ENCODE peak calls at places on chromosome 17, in seven cellular contexts. T is stimulated activated CD4-positive, alpha-beta T cell treated with anti-CD3 and anti-CD28 coated beads, Interleukin-2, amount 100 ng/mL, for 48 hours; K is kidney epithelial cell; L is activated T-cell treated with anti-CD3 and anti-CD28 coated beads, Interleukin-2, amount 50 U/mL, for 72 hours; S is AG04449; W is GM10248; Y is SK-N-MC. E is an unnamed sample.

GRCh38 chr17:58679263-58680037 is 12.4 kb downstream of the TEX14 start:
- DNase-seq in T (no peak), K (no peak), L (no peak), S (no peak), W (no peak), Y (no peak), E (peak; percentile 50)

GRCh38 chr17:1029912-1030656 is 33.2 kb downstream of the TIMM22 start:
- DNase-seq in T (no peak), K (no peak), L (no peak), S (no peak), W (no peak), Y (no peak), E (no peak)

GRCh38 chr17:652310-652709 is 62.3 kb downstream of the VPS53 start:
- DNase-seq in T (no peak), K (no peak), L (no peak), S (no peak), W (no peak), Y (no peak), E (no peak)

GRCh38 chr17:7673239-7673638 is 14.1 kb downstream of the TP53 start:
- DNase-seq in T (peak; percentile 50), K (no peak), L (no peak), S (no peak), W (no peak), Y (no peak), E (no peak)

GRCh38 chr17:75270218-75270965 is 639 bp downstream of the MIF4GD start:
- DNase-seq in T (peak; percentile 52), K (peak; percentile 37), L (peak; percentile 75), S (no peak), W (peak; percentile 81), Y (no peak), E (peak; percentile 81)

GRCh38 chr17:17924857-17925250 is 47.3 kb downstream of the TOM1L2 start:
- DNase-seq in T (no peak), K (no peak), L (no peak), S (no peak), W (no peak), Y (no peak), E (no peak)

GRCh38 chr17:7325031-7325528 is 4.1 kb downstream of the NEURL4 start:
- DNase-seq in T (no peak), K (no peak), L (no peak), S (no peak), W (no peak), Y (no peak), E (no peak)

GRCh38 chr17:49848739-49849138 is 870 bp upstream of the TAC4 start:
- DNase-seq in T (no peak), K (no peak), L (no peak), S (no peak), W (no peak), Y (no peak), E (no peak)

GRCh38 chr17:43927101-43927935 is 15.0 kb downstream of the PPY start:
- DNase-seq in T (no peak), K (no peak), L (no peak), S (no peak), W (no peak), Y (no peak), E (no peak)

GRCh38 chr17:16415031-16415924 is at the start of gene TRPV2:
- DNase-seq in T (peak; percentile 19), K (no peak), L (peak; percentile 62), S (no peak), W (peak; percentile 78), Y (no peak), E (no peak)

GRCh38 chr17:20234266-20234665 is 225.1 kb downstream of the SPECC1 start:
- DNase-seq in T (peak; percentile 49), K (no peak), L (peak; percentile 83), S (no peak), W (no peak), Y (no peak), E (no peak)

GRCh38 chr17:35086931-35087573 is 23.5 kb upstream of the RFFL start:
- DNase-seq in T (no peak), K (no peak), L (no peak), S (no peak), W (no peak), Y (no peak), E (no peak)

GRCh38 chr17:50840311-50840851 is 5.0 kb downstream of the WFIKKN2 start:
- DNase-seq in T (no peak), K (no peak), L (no peak), S (no peak), W (peak; percentile 17), Y (no peak), E (no peak)

GRCh38 chr17:56891751-56892150 is 22.1 kb downstream of the TRIM25 start:
- DNase-seq in T (peak; percentile 47), K (no peak), L (peak; percentile 42), S (no peak), W (no peak), Y (no peak), E (peak; percentile 12)

GRCh38 chr17:6408271-6408670 is 26.6 kb downstream of the AIPL1 start:
- DNase-seq in T (no peak), K (no peak), L (no peak), S (no peak), W (no peak), Y (no peak), E (no peak)

GRCh38 chr17:44627513-44627912 is 28.8 kb upstream of the MEIOC start:
- DNase-seq in T (no peak), K (no peak), L (no peak), S (no peak), W (no peak), Y (no peak), E (no peak)

GRCh38 chr17:8438441-8438840 is 2.8 kb downstream of the NDEL1 start:
- DNase-seq in T (no peak), K (no peak), L (peak; percentile 4), S (no peak), W (no peak), Y (no peak), E (no peak)

GRCh38 chr17:6643460-6644125 is 2.7 kb downstream of the TXNDC17 start:
- DNase-seq in T (no peak), K (no peak), L (no peak), S (no peak), W (no peak), Y (no peak), E (peak; percentile 42)